ENCODE peak calls at places on chromosomes 1 and 21, in ten cellular contexts. N is NCI-H2029 treated with DMSO at 0.1 percent for 48 hours; V is amniotic epithelial cell; I is ELF-1; D is psoas muscle; X is anterior cingulate cortex; L is activated CD4-positive, CD25-positive, alpha-beta regulatory T cell; H is heart right ventricle; A is DMS153; B is Daoy. G is an unnamed sample.

GRCh38 chr21:41580758-41581554 is 73.0 kb upstream of the TMPRSS2 start:
- DNase-seq in X (no peak), H (no peak), I (no peak), A (no peak), B (no peak), D (no peak), V (no peak), L (no peak), N (no peak), G (no peak)

GRCh38 chr1:235369802-235370201 is 2.6 kb downstream of the TBCE start:
- DNase-seq in D (no peak), B (no peak), N (no peak), X (no peak), L (no peak), A (no peak), I (no peak), H (no peak), V (no peak), G (no peak)

GRCh38 chr21:43287111-43287973 is 118.5 kb downstream of the CRYAA start:
- DNase-seq in N (peak), H (no peak), L (no peak), D (no peak), I (no peak), B (peak), X (no peak), V (no peak), A (peak), G (no peak)

GRCh38 chr1:246404078-246404477 is 103.0 kb downstream of the SMYD3 start:
- DNase-seq in N (no peak), V (no peak), B (no peak), H (no peak), D (no peak), A (no peak), X (no peak), I (no peak), L (no peak), G (no peak)

GRCh38 chr1:165949335-165950130 is 122.1 kb downstream of the UCK2 start:
- DNase-seq in D (no peak), B (peak), X (no peak), A (no peak), L (no peak), I (peak), N (no peak), V (no peak), H (no peak), G (no peak)

GRCh38 chr21:29718081-29718815 is 221.5 kb downstream of the GRIK1 start:
- DNase-seq in B (no peak), X (no peak), I (no peak), L (no peak), H (no peak), D (no peak), A (peak), V (peak), N (peak), G (no peak)

GRCh38 chr1:9960705-9961562 is 17.7 kb downstream of the NMNAT1 start:
- DNase-seq in D (no peak), I (peak), B (peak), V (no peak), X (no peak), H (no peak), L (no peak), A (peak), N (peak), G (no peak)

GRCh38 chr1:211524521-211524920 is 32.6 kb upstream of the RD3 start:
- DNase-seq in X (no peak), A (no peak), B (no peak), N (no peak), V (no peak), I (no peak), D (no peak), L (no peak), H (no peak), G (no peak)

GRCh38 chr1:34904236-34905097 is 25.0 kb downstream of the DLGAP3 start:
- DNase-seq in A (no peak), N (no peak), V (no peak), B (no peak), H (no peak), L (no peak), X (no peak), D (no peak), I (no peak), G (no peak)

GRCh38 chr1:22472596-22472995 is 20.9 kb downstream of the ZBTB40 start:
- DNase-seq in B (no peak), D (no peak), V (no peak), I (peak), L (no peak), N (no peak), H (peak), A (no peak), X (no peak), G (no peak)

GRCh38 chr1:160630523-160631087 is 16.2 kb downstream of the SLAMF1 start:
- DNase-seq in X (no peak), I (peak), A (no peak), H (no peak), V (peak), D (no peak), L (no peak), N (no peak), B (no peak), G (no peak)